ENCODE peak calls at places on chromosomes 7 and 10, in four cellular contexts. U is A549, D is HepG2, T is GM12878. W is an unnamed sample.

GRCh38 chr10:110105873-110106272 is 98.1 kb downstream of the ADD3 start:
- DNase-seq in T (no peak), U (no peak), D (no peak), W (no peak)

GRCh38 chr7:96920713-96921112 is 84.6 kb upstream of the DLX6 start:
- DNase-seq in T (no peak), U (no peak), D (no peak), W (no peak)

GRCh38 chr10:90018819-90019218 is 317.4 kb downstream of the KIF20B start:
- DNase-seq in D (no peak), T (no peak), U (no peak), W (no peak)

GRCh38 chr7:85074992-85075391 is 111.9 kb downstream of the SEMA3D start:
- DNase-seq in D (no peak), U (no peak), T (no peak), W (no peak)

GRCh38 chr7:68433462-68433861 is 1164.8 kb upstream of the AUTS2 start:
- DNase-seq in U (no peak), T (no peak), D (no peak), W (no peak)

GRCh38 chr10:43682956-43683355 is 34.3 kb upstream of the ZNF32 start:
- DNase-seq in T (no peak), U (no peak), D (no peak), W (no peak)

GRCh38 chr10:54799491-54799890 is 1.5 kb downstream of the PCDH15 start:
- DNase-seq in D (no peak), T (no peak), U (no peak), W (no peak)

GRCh38 chr10:27285093-27285492 is 44.5 kb upstream of the ACBD5 start:
- DNase-seq in U (no peak), D (peak), T (no peak), W (no peak)

GRCh38 chr7:94012748-94013147 is 8.6 kb upstream of the BET1 start:
- DNase-seq in U (no peak), D (no peak), T (no peak), W (peak)

GRCh38 chr10:124227306-124228016 is 134.1 kb upstream of the CHST15 start:
- DNase-seq in U (no peak), D (no peak), T (no peak), W (no peak)

GRCh38 chr7:132576723-132577089 is 436 bp upstream of the PLXNA4 start:
- DNase-seq in T (no peak), U (no peak), D (no peak), W (peak)

GRCh38 chr10:108496131-108496530 is 1331.6 kb upstream of the SORCS1 start:
- DNase-seq in T (no peak), U (no peak), D (no peak), W (no peak)

GRCh38 chr7:151926336-151926712 is 29.9 kb upstream of the GALNTL5 start:
- DNase-seq in U (no peak), D (no peak), T (no peak), W (no peak)

GRCh38 chr10:27540672-27541071 is 36.6 kb downstream of the RAB18 start:
- DNase-seq in T (no peak), U (no peak), D (no peak), W (no peak)

GRCh38 chr7:94450044-94450697 is 55.5 kb downstream of the COL1A2 start:
- DNase-seq in D (no peak), U (no peak), T (no peak), W (no peak)

GRCh38 chr7:126302639-126303038 is 950.1 kb downstream of the GRM8 start:
- DNase-seq in T (no peak), U (no peak), D (no peak), W (no peak)

GRCh38 chr7:75884401-75884800 is 5.6 kb downstream of the RHBDD2 start:
- DNase-seq in D (no peak), U (no peak), T (no peak), W (no peak)

GRCh38 chr10:108848016-108848415 is 1075.3 kb downstream of the XPNPEP1 start:
- DNase-seq in D (no peak), T (no peak), U (no peak), W (no peak)

GRCh38 chr7:33157781-33158180 is 28.4 kb downstream of the BBS9 start:
- DNase-seq in U (no peak), D (no peak), T (no peak), W (no peak)

GRCh38 chr10:101092742-101093386 is 31.1 kb downstream of the KAZALD1 start:
- DNase-seq in T (no peak), U (no peak), D (peak), W (no peak)

GRCh38 chr10:17237163-17237562 is 9.1 kb downstream of the VIM start:
- DNase-seq in D (no peak), T (no peak), U (no peak), W (no peak)

GRCh38 chr7:77940647-77941046 is 142.1 kb downstream of the PHTF2 start:
- DNase-seq in D (peak), T (no peak), U (peak), W (peak)

GRCh38 chr10:121572857-121573540 is 25.2 kb downstream of the FGFR2 start:
- DNase-seq in T (no peak), U (no peak), D (no peak), W (no peak)

GRCh38 chr10:63199716-63200115 is 66.6 kb downstream of the NRBF2 start:
- DNase-seq in D (no peak), T (no peak), U (no peak), W (no peak)

GRCh38 chr10:71838264-71839211 is 12.5 kb downstream of the PSAP start:
- DNase-seq in U (no peak), T (no peak), D (no peak), W (no peak)

GRCh38 chr10:91589015-91589655 is 43.7 kb downstream of the PPP1R3C start:
- DNase-seq in U (no peak), D (no peak), T (no peak), W (no peak)

GRCh38 chr10:79351332-79351731 is 4.1 kb downstream of the PPIF start:
- DNase-seq in T (no peak), D (no peak), U (no peak), W (no peak)

GRCh38 chr7:80517177-80517804 is 5.4 kb upstream of the GNAT3 start:
- DNase-seq in U (no peak), T (no peak), D (no peak), W (no peak)

GRCh38 chr7:130272456-130273080 is 5.9 kb downstream of the CPA2 start:
- DNase-seq in T (no peak), U (no peak), D (no peak), W (no peak)

GRCh38 chr10:124559372-124560132 is 97.9 kb downstream of the LHPP start:
- DNase-seq in D (no peak), T (no peak), U (no peak), W (no peak)

GRCh38 chr7:105188201-105188600 is 174.2 kb downstream of the KMT2E start:
- DNase-seq in T (no peak), U (no peak), D (no peak), W (no peak)

GRCh38 chr10:19828278-19829049 is 12.2 kb downstream of the PLXDC2 start:
- DNase-seq in D (no peak), U (no peak), T (no peak), W (no peak)

GRCh38 chr10:119375574-119376265 is 166.8 kb downstream of the RGS10 start:
- DNase-seq in T (no peak), D (no peak), U (no peak), W (no peak)
- TF ChIP-seq PBX3 in T (no peak), D (no peak), U (no peak), W (no peak)

GRCh38 chr10:29479081-29479917 is 155.5 kb downstream of the SVIL start:
- DNase-seq in T (no peak), D (no peak), U (no peak), W (no peak)
- TF ChIP-seq PBX3 in T (no peak), D (no peak), U (no peak), W (no peak)

GRCh38 chr10:73517166-73517888 is 21.5 kb upstream of the PPP3CB start:
- DNase-seq in D (no peak), T (no peak), U (no peak), W (no peak)
- TF ChIP-seq PBX3 in D (no peak), T (no peak), U (no peak), W (peak)

GRCh38 chr10:93420091-93420490 is 62.0 kb downstream of the MYOF start:
- DNase-seq in T (no peak), U (no peak), D (no peak), W (peak)
- TF ChIP-seq PBX3 in T (no peak), U (no peak), D (no peak), W (no peak)

GRCh38 chr7:127393370-127394058 is 1.0 kb upstream of the ZNF800 start:
- DNase-seq in D (no peak), U (no peak), T (no peak), W (peak)
- TF ChIP-seq PBX3 in D (no peak), U (no peak), T (no peak), W (peak)

GRCh38 chr10:96217711-96218110 is 53.7 kb downstream of the BLNK start:
- DNase-seq in U (no peak), D (no peak), T (no peak), W (no peak)
- TF ChIP-seq PBX3 in U (no peak), D (no peak), T (no peak), W (no peak)

DNA sequence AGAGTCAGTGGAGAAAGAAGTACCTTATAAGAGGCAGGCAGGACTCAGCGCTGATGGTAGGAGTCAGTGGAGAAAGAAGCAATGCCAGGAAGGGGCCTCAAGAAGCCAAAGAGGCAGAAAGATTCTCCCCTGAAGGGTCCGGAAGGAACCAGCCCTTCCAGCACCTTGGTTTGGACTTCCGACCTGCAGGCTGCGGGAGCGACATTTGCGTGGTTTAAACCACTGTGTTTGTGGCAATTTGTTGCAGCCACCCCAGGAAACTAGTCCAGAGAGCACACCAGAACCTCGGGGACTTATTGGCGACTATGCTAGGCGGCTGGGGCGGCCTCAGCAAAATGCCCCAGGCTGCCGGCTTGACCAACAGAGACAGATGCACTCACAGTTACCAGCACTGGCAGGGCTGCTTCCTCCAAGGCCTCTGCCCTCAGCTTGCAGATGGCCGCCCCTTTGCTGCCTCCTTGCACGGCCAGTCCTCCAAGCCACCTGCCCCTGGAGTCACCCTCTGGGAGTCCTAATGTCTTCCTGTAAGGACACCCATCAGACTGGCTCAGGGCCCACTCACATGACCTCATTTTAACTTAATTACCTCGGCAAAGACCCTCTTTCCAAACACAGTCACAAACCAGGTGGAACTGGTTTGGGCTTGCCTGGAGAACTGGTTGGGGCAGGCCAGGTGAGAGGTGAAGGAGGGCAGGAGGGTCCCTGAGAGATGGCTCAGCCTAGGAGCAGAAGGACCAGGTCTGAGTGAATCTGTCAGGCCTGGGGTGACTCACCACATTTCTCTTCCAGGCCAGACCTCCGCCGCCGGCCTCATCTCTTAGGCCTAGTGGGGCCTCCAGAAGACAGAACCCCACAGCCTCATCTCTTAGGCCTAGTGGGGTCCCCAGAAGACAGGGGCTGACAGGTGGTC is 26.1 kb downstream of the CALML3 start:
- DNase-seq in U (no peak), D (no peak), T (no peak), W (no peak)
- TF ChIP-seq PBX3 in U (no peak), D (no peak), T (no peak), W (peak)

DNA sequence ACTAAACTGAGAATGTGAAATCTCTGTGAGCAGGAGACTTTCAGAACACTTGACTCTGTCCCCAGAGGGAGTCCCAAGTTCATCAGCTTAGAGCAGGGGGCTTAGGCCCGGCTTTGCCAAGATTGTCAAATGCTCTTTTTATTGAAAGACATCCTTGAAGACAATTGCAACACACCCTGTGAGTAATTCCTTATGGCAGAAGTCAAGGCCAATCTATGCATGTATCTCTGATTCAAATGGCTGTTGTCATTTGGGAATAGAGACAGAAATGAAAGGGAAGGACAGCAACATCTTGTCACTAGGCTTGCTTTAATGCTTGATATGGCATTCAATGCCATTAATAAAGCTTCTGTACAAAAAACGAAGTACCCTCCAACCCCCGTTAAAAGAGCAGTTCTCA is 33.8 kb downstream of the BAMBI start:
- DNase-seq in T (no peak), D (no peak), U (no peak), W (no peak)
- TF ChIP-seq PBX3 in T (no peak), D (no peak), U (no peak), W (no peak)